ENCODE peak calls at places on chromosomes 12 and 14, in seven cellular contexts. K is IMR-90, X is neuronal stem cell, B is mesenchymal stem cell, G is H1, O is H9, F is trophoblast cell. A is an unnamed sample.

GRCh38 chr14:93402951-93403350 is 27.8 kb upstream of the UNC79 start:
- DNase-seq in X (no peak), G (no peak), B (no peak), K (no peak), O (no peak), F (no peak), A (peak)

GRCh38 chr12:70645494-70646317 is 8.5 kb upstream of the PTPRB start:
- DNase-seq in X (no peak), K (peak), G (peak), B (peak), O (peak), F (peak), A (peak)

GRCh38 chr14:25069889-25070288 is 19.9 kb upstream of the STXBP6 start:
- DNase-seq in F (no peak), G (no peak), K (no peak), O (no peak), B (no peak), X (no peak), A (no peak)

GRCh38 chr14:100193417-100194357 is 34.2 kb upstream of the DEGS2 start:
- DNase-seq in G (no peak), O (no peak), K (no peak), B (no peak), F (no peak), X (peak), A (no peak)

GRCh38 chr14:93587330-93587729 is 156.6 kb downstream of the UNC79 start:
- DNase-seq in G (no peak), X (no peak), F (no peak), K (no peak), O (no peak), B (no peak), A (no peak)

GRCh38 chr14:103029936-103030335 is 27.4 kb downstream of the CDC42BPB start:
- DNase-seq in K (no peak), O (no peak), B (no peak), G (no peak), F (no peak), X (no peak), A (no peak)

GRCh38 chr12:93317227-93317626 is 60.5 kb upstream of the NUDT4 start:
- DNase-seq in X (no peak), G (no peak), F (peak), O (no peak), K (no peak), B (no peak), A (peak)

GRCh38 chr12:69837191-69838085 is 12.4 kb downstream of the MYRFL start:
- DNase-seq in B (no peak), G (no peak), O (no peak), K (no peak), X (no peak), F (peak), A (no peak)

GRCh38 chr12:130661501-130662255 is 54.4 kb downstream of the RIMBP2 start:
- DNase-seq in F (no peak), O (peak), X (no peak), K (no peak), G (no peak), B (no peak), A (peak)

GRCh38 chr12:80170915-80171314 is 71.6 kb downstream of the OTOGL start:
- DNase-seq in F (no peak), G (no peak), O (no peak), X (no peak), K (peak), B (no peak), A (no peak)

GRCh38 chr14:104856869-104857860 is 7.9 kb upstream of the CEP170B start:
- DNase-seq in G (no peak), K (no peak), F (no peak), X (no peak), O (peak), B (no peak), A (peak)

GRCh38 chr12:24913130-24913529 is 35.8 kb downstream of the BCAT1 start:
- DNase-seq in G (no peak), X (no peak), O (no peak), K (no peak), F (no peak), B (no peak), A (no peak)

GRCh38 chr14:66139432-66139831 is 346.7 kb upstream of the CCDC196 start:
- DNase-seq in G (no peak), F (no peak), O (no peak), K (no peak), B (no peak), X (no peak), A (no peak)

GRCh38 chr12:34296143-34297041 is 274.1 kb downstream of the ALG10 start:
- DNase-seq in O (no peak), G (no peak), X (no peak), K (no peak), F (no peak), B (no peak), A (no peak)

GRCh38 chr14:105386581-105387529 is 11.5 kb upstream of the TEX22 start:
- DNase-seq in K (no peak), X (no peak), B (no peak), G (no peak), O (no peak), F (peak), A (no peak)

GRCh38 chr12:116398193-116398592 is 120.7 kb upstream of the MED13L start:
- DNase-seq in B (no peak), F (no peak), X (no peak), K (no peak), G (no peak), O (no peak), A (no peak)

GRCh38 chr12:116402163-116402939 is 124.9 kb upstream of the MED13L start:
- DNase-seq in O (no peak), B (no peak), X (no peak), G (no peak), K (no peak), F (no peak), A (no peak)

GRCh38 chr12:116399055-116399454 is 121.6 kb upstream of the MED13L start:
- DNase-seq in B (no peak), G (no peak), K (no peak), X (no peak), O (no peak), F (no peak), A (no peak)

GRCh38 chr12:116403546-116403945 is 126.1 kb upstream of the MED13L start:
- DNase-seq in X (no peak), B (no peak), F (no peak), G (no peak), K (no peak), O (no peak), A (no peak)

DNA sequence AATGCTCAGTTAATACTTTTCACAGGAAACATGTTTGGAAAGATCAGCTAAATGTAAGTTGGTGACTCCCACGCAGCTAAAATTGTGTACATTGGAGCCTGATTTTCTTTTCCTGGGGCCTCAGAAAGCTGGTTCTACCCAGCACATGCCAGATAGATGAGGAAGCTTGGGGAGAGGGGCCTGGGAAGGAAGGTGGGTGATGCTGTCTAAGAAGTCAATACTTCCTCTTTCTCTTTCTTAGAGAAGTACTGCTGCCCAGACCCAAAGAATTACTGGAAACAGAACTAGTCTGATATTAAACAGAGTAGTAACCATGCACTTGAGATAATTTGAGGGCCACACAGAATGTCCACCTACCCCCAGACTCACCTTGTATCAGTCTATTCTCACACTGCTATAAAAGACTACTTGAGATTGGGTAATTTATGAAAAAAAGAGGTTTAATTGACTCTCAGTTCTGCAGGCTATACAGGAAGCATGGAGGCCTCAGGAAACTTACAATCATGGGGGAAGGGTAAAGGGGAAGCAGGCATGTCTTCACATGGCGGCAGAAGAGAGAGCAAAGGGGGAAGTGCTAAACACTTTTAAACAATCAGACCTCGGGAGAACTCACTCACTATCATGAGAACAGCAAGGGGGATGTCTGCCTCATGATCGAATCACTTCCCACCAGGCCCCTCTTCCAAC is 123.3 kb upstream of the MED13L start:
- DNase-seq in G (no peak), F (no peak), K (no peak), X (no peak), O (no peak), B (no peak), A (no peak)
- H3K18ac ChIP-seq in G (no peak), F (no peak), K (no peak), X (no peak), O (no peak), B (peak), A (no peak)

GRCh38 chr12:72872986-72873385 is 600.8 kb downstream of the TRHDE start:
- DNase-seq in X (no peak), F (no peak), G (no peak), B (no peak), O (peak), K (no peak), A (no peak)
- H2AK5ac ChIP-seq in X (no peak), F (no peak), G (no peak), B (no peak), O (no peak), K (no peak), A (no peak)

DNA sequence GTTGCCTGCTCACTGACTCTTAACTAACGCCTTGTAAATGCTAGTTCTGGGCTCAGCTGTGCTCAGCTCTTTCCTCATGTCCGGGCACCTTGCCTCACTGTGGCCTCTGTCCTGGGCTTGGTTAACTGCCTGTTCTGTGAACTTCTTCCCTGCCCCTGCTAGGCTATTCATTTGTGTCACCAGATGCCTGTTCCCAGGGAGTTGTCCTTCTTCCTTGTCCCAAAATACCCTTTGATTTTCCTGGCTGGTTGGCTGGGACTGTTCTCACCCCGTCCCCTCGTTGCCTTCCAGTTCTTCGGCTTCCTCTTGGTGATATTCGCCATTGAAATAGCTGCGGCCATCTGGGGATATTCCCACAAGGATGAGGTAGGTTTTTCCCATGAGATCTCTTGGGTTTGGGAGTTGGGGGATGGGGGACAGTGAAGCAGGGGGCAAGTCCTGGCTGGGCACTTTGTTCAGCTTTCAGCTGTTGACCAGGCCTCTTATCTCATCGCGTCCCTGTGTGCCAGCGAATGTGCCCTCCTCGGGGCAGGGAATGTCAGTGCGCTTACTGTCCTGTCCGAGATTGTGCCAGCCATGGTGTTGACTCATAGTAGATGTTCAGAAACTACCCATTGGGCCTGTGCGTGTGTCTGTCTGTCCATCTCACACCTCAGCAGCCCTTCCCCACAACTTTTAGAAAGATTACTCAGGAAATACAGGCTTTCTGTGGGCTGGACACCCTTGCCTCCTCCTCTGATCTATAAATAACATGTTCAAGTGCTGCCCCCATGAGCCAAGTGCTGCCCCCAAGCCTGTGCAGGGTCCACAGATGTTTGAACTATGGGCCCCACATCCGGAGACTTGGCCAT is 33.1 kb downstream of the CD9 start:
- DNase-seq in K (no peak), F (no peak), G (no peak), O (no peak), B (no peak), X (no peak), A (no peak)
- H3K18ac ChIP-seq in K (no peak), F (no peak), G (no peak), O (no peak), B (no peak), X (no peak), A (no peak)

GRCh38 chr14:41806355-41806975 is 199.8 kb downstream of the LRFN5 start:
- DNase-seq in X (no peak), B (no peak), F (no peak), G (no peak), O (no peak), K (no peak), A (no peak)
- H2AK5ac ChIP-seq in X (no peak), B (no peak), F (no peak), G (no peak), O (no peak), K (no peak), A (no peak)

GRCh38 chr14:95014036-95014435 is 143.3 kb downstream of the DICER1 start:
- DNase-seq in X (no peak), F (no peak), O (no peak), K (no peak), G (no peak), B (no peak), A (no peak)
- H3K18ac ChIP-seq in X (no peak), F (no peak), O (no peak), K (no peak), G (no peak), B (no peak), A (no peak)

DNA sequence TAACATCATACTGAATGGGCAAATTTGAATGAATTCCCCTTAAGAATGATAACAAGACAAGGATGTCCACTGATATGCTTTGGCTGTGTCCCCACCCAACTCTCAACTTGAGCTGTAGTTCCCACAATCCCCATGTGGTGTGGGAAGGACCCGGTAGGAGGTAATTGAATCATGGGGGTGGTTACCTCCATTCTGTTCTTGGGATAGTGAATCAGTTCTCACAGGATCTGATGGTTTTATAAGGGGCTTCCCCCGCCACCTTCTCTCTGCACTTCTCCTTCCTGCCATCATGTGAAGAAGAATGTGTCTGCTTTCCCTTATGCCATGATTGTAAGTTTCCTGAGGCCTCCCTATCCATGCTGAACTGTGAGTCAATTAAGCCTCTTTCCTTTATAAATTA is 29.3 kb downstream of the MED6 start:
- DNase-seq in K (no peak), O (no peak), G (no peak), F (no peak), B (no peak), X (no peak), A (no peak)
- H2AK5ac ChIP-seq in K (no peak), O (no peak), G (no peak), F (no peak), B (no peak), X (no peak), A (no peak)

GRCh38 chr12:121638298-121639202 is 12.2 kb downstream of the ORAI1 start:
- DNase-seq in B (no peak), O (no peak), G (no peak), K (no peak), X (no peak), F (peak), A (no peak)
- H3K18ac ChIP-seq in B (no peak), O (no peak), G (no peak), K (no peak), X (peak), F (peak), A (no peak)

GRCh38 chr12:114920828-114921579 is 237.0 kb upstream of the TBX3 start:
- DNase-seq in B (peak), F (no peak), O (no peak), X (no peak), G (no peak), K (peak), A (no peak)

GRCh38 chr12:114917953-114918352 is 234.0 kb upstream of the TBX3 start:
- DNase-seq in B (no peak), K (no peak), G (no peak), O (no peak), X (no peak), F (no peak), A (no peak)

GRCh38 chr12:114917307-114917706 is 233.3 kb upstream of the TBX3 start:
- DNase-seq in F (peak), X (no peak), K (no peak), B (no peak), O (no peak), G (no peak), A (no peak)

GRCh38 chr12:114918535-114919233 is 234.7 kb upstream of the TBX3 start:
- DNase-seq in F (peak), K (peak), O (no peak), X (no peak), B (peak), G (no peak), A (no peak)

GRCh38 chr12:114919479-114919878 is 235.5 kb upstream of the TBX3 start:
- DNase-seq in B (peak), O (no peak), K (no peak), X (no peak), G (no peak), F (no peak), A (no peak)
- H2AK5ac ChIP-seq in B (no peak), O (no peak), K (peak), X (no peak), G (no peak), F (no peak), A (no peak)

DNA sequence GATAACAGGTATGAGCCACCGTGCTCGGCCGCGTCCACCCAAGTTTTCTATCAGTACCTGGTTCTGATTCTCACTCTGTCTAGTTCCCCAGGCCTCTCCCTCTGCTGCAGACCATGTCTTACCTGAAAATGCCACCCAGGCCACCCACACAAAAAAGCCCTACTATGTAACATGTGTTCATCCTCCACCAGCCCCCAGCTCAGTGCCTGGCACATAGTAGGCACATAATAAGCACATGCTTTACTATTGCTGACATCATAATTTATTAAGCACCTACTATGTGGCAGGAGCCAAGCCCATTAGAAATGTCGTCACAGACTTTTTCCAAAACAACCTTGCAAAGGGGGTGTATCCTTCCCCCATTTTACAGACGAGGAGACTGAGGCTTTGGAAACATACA is 37.8 kb downstream of the CMKLR1 start:
- DNase-seq in O (no peak), X (no peak), F (no peak), K (no peak), G (no peak), B (no peak), A (no peak)
- H3K18ac ChIP-seq in O (no peak), X (no peak), F (no peak), K (no peak), G (no peak), B (no peak), A (no peak)

GRCh38 chr12:87384226-87384625 is 645.0 kb downstream of the C12orf50 start:
- DNase-seq in K (no peak), F (no peak), O (no peak), B (no peak), G (no peak), X (no peak), A (no peak)

GRCh38 chr12:87382959-87383591 is 646.1 kb downstream of the C12orf50 start:
- DNase-seq in X (no peak), G (no peak), F (no peak), K (no peak), B (no peak), O (no peak), A (peak)

GRCh38 chr12:87383705-87384104 is 645.5 kb downstream of the C12orf50 start:
- DNase-seq in K (peak), X (no peak), G (no peak), B (no peak), F (peak), O (no peak), A (peak)

GRCh38 chr12:87381747-87382146 is 647.5 kb downstream of the C12orf50 start:
- DNase-seq in G (no peak), X (no peak), O (no peak), B (no peak), F (no peak), K (no peak), A (no peak)

GRCh38 chr12:87385322-87385721 is 643.9 kb downstream of the C12orf50 start:
- DNase-seq in G (no peak), F (no peak), B (no peak), K (no peak), X (no peak), O (no peak), A (no peak)
- H2AK5ac ChIP-seq in G (no peak), F (no peak), B (no peak), K (no peak), X (no peak), O (no peak), A (no peak)